ENCODE peak calls at places on chromosomes 5 and 9, in five cellular contexts. B is NT2/D1, K is MG63, D is mammary epithelial cell, H is psoas muscle. T is an unnamed sample.

GRCh38 chr9:95750725-95751644 is 124.5 kb upstream of the ERCC6L2 start:
- DNase-seq in B (no peak), K (no peak), D (no peak), H (no peak), T (no peak)

GRCh38 chr9:120264528-120264927 is 315.4 kb downstream of the CDK5RAP2 start:
- DNase-seq in B (no peak), K (no peak), D (no peak), H (no peak), T (no peak)

GRCh38 chr9:32705059-32705458 is 69.6 kb upstream of the TAF1L start:
- DNase-seq in B (no peak), K (peak; percentile 41), D (peak; percentile 76), H (no peak), T (peak; percentile 14)

GRCh38 chr9:86487222-86487841 is 133.1 kb upstream of the TUT7 start:
- DNase-seq in B (peak; percentile 23), K (no peak), D (peak; percentile 40), H (no peak), T (no peak)

GRCh38 chr9:100211471-100211870 is 112.4 kb downstream of the INVS start:
- DNase-seq in B (no peak), K (no peak), D (no peak), H (no peak), T (no peak)

GRCh38 chr5:169668732-169669131 is 31.7 kb downstream of the DOCK2 start:
- DNase-seq in B (no peak), K (no peak), D (no peak), H (no peak), T (no peak)

GRCh38 chr5:140808889-140809291 is 2.0 kb downstream of the PCDHA4 start:
- DNase-seq in B (no peak), K (no peak), D (no peak), H (no peak), T (no peak)

GRCh38 chr5:179680780-179681411 is at the start of gene CBY3:
- DNase-seq in B (no peak), K (peak; percentile 57), D (no peak), H (no peak), T (no peak)

GRCh38 chr5:99063737-99064136 is 134.9 kb upstream of the CHD1 start:
- DNase-seq in B (no peak), K (no peak), D (no peak), H (no peak), T (peak; percentile 5)

GRCh38 chr9:109401169-109401989 is 80.5 kb upstream of the EPB41L4B start:
- DNase-seq in B (peak; percentile 77), K (peak; percentile 21), D (peak; percentile 53), H (no peak), T (peak; percentile 40)

GRCh38 chr9:33524431-33524947 is 438 bp downstream of the ANKRD18B start:
- DNase-seq in B (peak; percentile 8), K (no peak), D (no peak), H (no peak), T (no peak)

GRCh38 chr9:114608525-114608796 is 2.6 kb upstream of the TMEM268 start:
- DNase-seq in B (no peak), K (no peak), D (no peak), H (no peak), T (no peak)

GRCh38 chr5:59724482-59725392 is 168.8 kb downstream of the PDE4D start:
- DNase-seq in B (peak; percentile 25), K (peak; percentile 41), D (peak; percentile 35), H (no peak), T (peak; percentile 34)

GRCh38 chr9:128940271-128940921 is 7.0 kb downstream of the DOLK start:
- DNase-seq in B (no peak), K (no peak), D (no peak), H (no peak), T (no peak)

GRCh38 chr9:30243467-30243866 is 2141.0 kb upstream of the ACO1 start:
- DNase-seq in B (no peak), K (no peak), D (no peak), H (no peak), T (no peak)

GRCh38 chr9:110146371-110146770 is 61.6 kb downstream of the C9orf152 start:
- DNase-seq in B (no peak), K (no peak), D (no peak), H (no peak), T (no peak)

GRCh38 chr9:684055-684949 is 157.2 kb upstream of the DMRT1 start:
- DNase-seq in B (peak; percentile 39), K (peak; percentile 53), D (peak; percentile 88), H (no peak), T (peak; percentile 33)

GRCh38 chr5:96350678-96351077 is 82.4 kb downstream of the PCSK1 start:
- DNase-seq in B (no peak), K (no peak), D (no peak), H (no peak), T (no peak)

GRCh38 chr5:164708831-164709230 is 1203.4 kb downstream of the MAT2B start:
- DNase-seq in B (no peak), K (no peak), D (no peak), H (no peak), T (no peak)

GRCh38 chr9:38067611-38067891 is 1.5 kb downstream of the SHB start:
- DNase-seq in B (no peak), K (peak; percentile 37), D (no peak), H (peak; percentile 36), T (no peak)

GRCh38 chr9:117720555-117720954 is 16.4 kb downstream of the TLR4 start:
- DNase-seq in B (no peak), K (peak; percentile 9), D (no peak), H (peak; percentile 44), T (no peak)

GRCh38 chr9:134379774-134380431 is 53.6 kb downstream of the RXRA start:
- DNase-seq in B (no peak), K (no peak), D (peak; percentile 83), H (peak; percentile 70), T (peak; percentile 20)

GRCh38 chr9:82254646-82255367 is 266.2 kb downstream of the SPATA31D1 start:
- DNase-seq in B (no peak), K (no peak), D (peak; percentile 12), H (no peak), T (no peak)

GRCh38 chr5:118173340-118173739 is 815.0 kb downstream of the DTWD2 start:
- DNase-seq in B (no peak), K (no peak), D (no peak), H (no peak), T (no peak)

GRCh38 chr5:56876325-56876724 is 33.1 kb upstream of the SETD9 start:
- DNase-seq in B (no peak), K (no peak), D (peak; percentile 87), H (no peak), T (no peak)

GRCh38 chr5:132873930-132874271 is 433 bp downstream of the LEAP2 start:
- DNase-seq in B (no peak), K (no peak), D (no peak), H (no peak), T (no peak)

GRCh38 chr9:87643111-87643650 is 82.7 kb upstream of the CTSL start:
- DNase-seq in B (no peak), K (no peak), D (no peak), H (no peak), T (no peak)

GRCh38 chr9:87641067-87641466 is 84.9 kb upstream of the CTSL start:
- DNase-seq in B (no peak), K (no peak), D (no peak), H (no peak), T (no peak)

GRCh38 chr9:87642330-87643110 is 83.4 kb upstream of the CTSL start:
- DNase-seq in B (no peak), K (no peak), D (no peak), H (no peak), T (no peak)

GRCh38 chr9:87640385-87640795 is 85.5 kb upstream of the CTSL start:
- DNase-seq in B (no peak), K (peak; percentile 28), D (no peak), H (no peak), T (peak; percentile 65)

DNA sequence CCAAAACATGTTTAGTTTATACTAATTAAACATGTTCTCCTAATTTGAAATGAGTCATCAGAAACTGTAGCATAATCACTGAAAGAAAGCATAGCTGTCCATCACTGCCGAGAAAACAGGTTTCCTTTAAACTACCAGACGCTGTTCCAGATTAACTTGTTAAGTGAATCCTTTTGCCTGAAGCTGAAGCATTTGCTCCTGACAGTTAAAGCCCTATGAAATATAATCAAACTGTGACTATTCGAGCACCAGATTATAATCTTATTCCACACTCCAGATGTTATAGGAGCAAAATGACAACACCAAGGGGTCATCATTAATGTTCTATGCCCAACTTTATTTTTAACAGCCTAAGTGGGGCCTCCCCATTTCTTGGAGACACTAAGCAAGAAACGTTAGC is 86.0 kb upstream of the CTSL start:
- DNase-seq in B (no peak), K (no peak), D (no peak), H (no peak), T (no peak)
- H3K36me3 ChIP-seq in B (peaks cover 66% of the 10 kb centered on the region), K (peaks cover 56% of the 10 kb centered on the region), D (no peaks in the 10 kb centered on the region), H (no peaks in the 10 kb centered on the region), T (no peaks in the 10 kb centered on the region)

GRCh38 chr5:171868236-171868635 is 82.6 kb downstream of the SMIM23 start:
- DNase-seq in B (no peak), K (no peak), D (no peak), H (no peak), T (peak; percentile 13)

GRCh38 chr5:171872666-171873065 is 87.0 kb downstream of the SMIM23 start:
- DNase-seq in B (no peak), K (no peak), D (no peak), H (no peak), T (peak; percentile 10)

GRCh38 chr5:171874210-171874609 is 88.6 kb downstream of the SMIM23 start:
- DNase-seq in B (no peak), K (no peak), D (no peak), H (no peak), T (no peak)

GRCh38 chr5:171867786-171868185 is 82.2 kb downstream of the SMIM23 start:
- DNase-seq in B (no peak), K (no peak), D (peak; percentile 41), H (no peak), T (peak; percentile 12)

GRCh38 chr5:171869956-171870355 is 84.3 kb downstream of the SMIM23 start:
- DNase-seq in B (no peak), K (no peak), D (no peak), H (no peak), T (no peak)
- H3K36me3 ChIP-seq in B (peaks cover 56% of the 10 kb centered on the region), K (peaks cover 58% of the 10 kb centered on the region), D (no peaks in the 10 kb centered on the region), H (peaks cover 7% of the 10 kb centered on the region), T (peaks cover 3% of the 10 kb centered on the region)

DNA sequence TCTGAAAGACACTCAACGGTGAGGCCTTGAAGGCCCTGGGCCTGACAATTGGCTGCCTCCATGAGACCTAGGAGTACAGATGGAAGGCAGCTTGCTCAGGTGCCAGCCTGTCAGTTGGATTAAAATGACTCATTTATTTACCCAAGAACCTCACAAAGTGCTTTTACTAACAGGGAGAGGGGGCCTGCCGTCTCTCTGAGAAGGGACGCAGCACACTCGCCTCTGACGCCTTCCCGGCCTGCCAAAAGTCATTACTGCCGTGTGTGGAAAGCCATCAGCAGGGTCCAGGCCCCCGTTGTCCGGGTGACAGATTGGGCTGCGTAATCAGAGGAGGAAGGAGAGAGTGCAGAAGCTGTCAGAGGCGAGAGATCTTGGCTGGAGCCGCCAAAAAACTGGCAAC is 32.4 kb downstream of the DDX31 start:
- DNase-seq in B (no peak), K (no peak), D (no peak), H (no peak), T (no peak)
- H3K36me3 ChIP-seq in B (peaks cover 66% of the 10 kb centered on the region), K (peaks cover 48% of the 10 kb centered on the region), D (peaks cover 21% of the 10 kb centered on the region), H (peaks cover 8% of the 10 kb centered on the region), T (peaks cover 26% of the 10 kb centered on the region)

DNA sequence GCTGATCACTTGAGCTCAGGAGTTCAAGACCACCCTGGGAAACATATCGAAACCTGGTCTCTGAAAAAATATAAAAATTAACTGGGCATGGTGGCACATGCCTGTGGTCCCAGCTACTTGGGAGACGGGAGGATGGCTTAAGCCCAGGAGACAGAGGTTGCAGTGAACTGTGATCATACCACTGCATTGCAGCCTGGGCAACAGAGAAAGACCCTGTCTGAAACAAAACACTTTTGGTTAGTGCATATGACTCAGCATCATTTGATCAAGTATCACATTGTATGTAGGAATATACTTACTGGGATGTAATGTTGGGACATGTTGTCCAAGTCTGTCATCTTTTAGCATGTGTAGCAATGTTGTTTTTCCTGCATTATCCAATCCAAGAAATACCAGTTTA is 12.0 kb downstream of the SAR1B start:
- DNase-seq in B (no peak), K (no peak), D (peak; percentile 9), H (no peak), T (no peak)
- H3K36me3 ChIP-seq in B (peaks cover 23% of the 10 kb centered on the region), K (peaks cover 62% of the 10 kb centered on the region), D (peaks cover 18% of the 10 kb centered on the region), H (peaks cover 14% of the 10 kb centered on the region), T (peaks cover 21% of the 10 kb centered on the region)

T was measured in brain microvascular endothelial cell.